ENCODE peak calls at places on chromosomes 3 and 15, in eight cellular contexts. One of them, this sample, is unnamed.

GRCh38 chr15:20355256-20355868 is 186.2 kb downstream of the GOLGA6L6 start:
- DNase-seq in sigmoid colon: peak
- DNase-seq in MM.1S: no peak
- DNase-seq in uterus: no peak
- DNase-seq in IMR-90: no peak
- DNase-seq in adrenal gland: peak
- DNase-seq in psoas muscle: peak
- DNase-seq in body of pancreas: peak
- DNase-seq in this sample: no peak

GRCh38 chr3:170128259-170128976 is 53.1 kb downstream of the PHC3 start:
- DNase-seq in MM.1S: peak
- DNase-seq in body of pancreas: no peak
- DNase-seq in adrenal gland: no peak
- DNase-seq in sigmoid colon: no peak
- DNase-seq in uterus: no peak
- DNase-seq in IMR-90: no peak
- DNase-seq in psoas muscle: no peak
- DNase-seq in this sample: no peak

GRCh38 chr3:56885461-56885860 is 83.7 kb upstream of the ARHGEF3 start:
- DNase-seq in psoas muscle: no peak
- DNase-seq in IMR-90: no peak
- DNase-seq in uterus: no peak
- DNase-seq in sigmoid colon: no peak
- DNase-seq in MM.1S: no peak
- DNase-seq in adrenal gland: no peak
- DNase-seq in body of pancreas: no peak
- DNase-seq in this sample: no peak

GRCh38 chr3:161042023-161042501 is 63.1 kb downstream of the B3GALNT1 start:
- DNase-seq in IMR-90: no peak
- DNase-seq in MM.1S: no peak
- DNase-seq in uterus: no peak
- DNase-seq in psoas muscle: no peak
- DNase-seq in adrenal gland: no peak
- DNase-seq in body of pancreas: no peak
- DNase-seq in sigmoid colon: no peak
- DNase-seq in this sample: no peak

GRCh38 chr3:116179091-116179490 is 266.2 kb downstream of the LSAMP start:
- DNase-seq in adrenal gland: no peak
- DNase-seq in sigmoid colon: no peak
- DNase-seq in IMR-90: peak
- DNase-seq in MM.1S: no peak
- DNase-seq in uterus: no peak
- DNase-seq in body of pancreas: no peak
- DNase-seq in psoas muscle: no peak
- DNase-seq in this sample: no peak

GRCh38 chr15:41965441-41966413 is 6.6 kb downstream of the EHD4 start:
- DNase-seq in body of pancreas: peak
- DNase-seq in IMR-90: peak
- DNase-seq in psoas muscle: no peak
- DNase-seq in uterus: peak
- DNase-seq in MM.1S: no peak
- DNase-seq in adrenal gland: no peak
- DNase-seq in sigmoid colon: no peak
- DNase-seq in this sample: no peak

GRCh38 chr3:111577798-111578685 is 17.1 kb downstream of the ZBED2 start:
- DNase-seq in sigmoid colon: no peak
- DNase-seq in IMR-90: peak
- DNase-seq in psoas muscle: no peak
- DNase-seq in body of pancreas: no peak
- DNase-seq in uterus: no peak
- DNase-seq in MM.1S: peak
- DNase-seq in adrenal gland: no peak
- DNase-seq in this sample: no peak

GRCh38 chr3:42101048-42101447 is 9.9 kb downstream of the TRAK1 start:
- DNase-seq in sigmoid colon: no peak
- DNase-seq in body of pancreas: no peak
- DNase-seq in IMR-90: peak
- DNase-seq in MM.1S: no peak
- DNase-seq in psoas muscle: peak
- DNase-seq in adrenal gland: peak
- DNase-seq in uterus: peak
- DNase-seq in this sample: no peak

GRCh38 chr3:43616034-43616433 is 5.8 kb downstream of the ANO10 start:
- DNase-seq in IMR-90: no peak
- DNase-seq in adrenal gland: no peak
- DNase-seq in sigmoid colon: no peak
- DNase-seq in uterus: no peak
- DNase-seq in psoas muscle: no peak
- DNase-seq in body of pancreas: no peak
- DNase-seq in MM.1S: no peak
- DNase-seq in this sample: no peak

DNA sequence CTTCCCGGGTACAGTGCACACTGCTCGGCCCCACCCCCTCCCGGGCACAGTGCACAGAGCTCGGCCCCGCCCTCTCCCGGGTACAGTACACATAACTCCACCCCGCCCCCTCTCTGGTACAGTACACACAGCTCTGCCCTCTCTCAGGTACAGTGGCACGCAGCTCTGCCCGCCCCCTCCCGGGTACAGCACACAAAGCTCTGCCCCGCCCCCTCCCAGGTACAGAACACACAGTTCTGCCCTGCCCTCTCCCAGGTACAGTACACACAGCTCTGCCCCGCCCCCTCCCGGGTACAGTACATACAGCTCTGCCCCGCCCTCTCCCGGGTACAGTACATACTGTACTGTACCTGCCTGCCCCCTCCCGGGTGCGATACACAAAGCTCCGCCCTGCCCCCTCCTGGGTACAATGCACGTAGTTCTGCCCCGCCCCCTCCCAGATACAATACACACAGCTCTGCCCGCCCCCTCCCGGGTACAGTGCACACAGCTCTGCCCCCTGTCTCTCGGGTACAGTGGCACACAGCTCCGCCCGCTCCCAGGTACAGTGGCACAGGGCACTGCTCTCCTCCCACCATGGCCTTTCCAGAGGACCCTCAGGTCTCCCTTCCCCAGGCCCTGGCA is 16.4 kb upstream of the PRR20G start:
- DNase-seq in adrenal gland: no peak
- DNase-seq in IMR-90: no peak
- DNase-seq in MM.1S: peak
- DNase-seq in body of pancreas: peak
- DNase-seq in psoas muscle: no peak
- DNase-seq in sigmoid colon: no peak
- DNase-seq in uterus: no peak
- DNase-seq in this sample: peak
- H3K27ac ChIP-seq in adrenal gland: no peak
- H3K27ac ChIP-seq in IMR-90: no peak
- H3K27ac ChIP-seq in MM.1S: no peak
- H3K27ac ChIP-seq in body of pancreas: no peak
- H3K27ac ChIP-seq in psoas muscle: no peak
- H3K27ac ChIP-seq in sigmoid colon: no peak
- H3K27ac ChIP-seq in uterus: no peak
- H3K27ac ChIP-seq in this sample: no peak

GRCh38 chr3:23704316-23704715 is 101.4 kb upstream of the UBE2E1 start:
- DNase-seq in psoas muscle: no peak
- DNase-seq in adrenal gland: no peak
- DNase-seq in body of pancreas: no peak
- DNase-seq in IMR-90: no peak
- DNase-seq in uterus: no peak
- DNase-seq in MM.1S: no peak
- DNase-seq in sigmoid colon: no peak
- DNase-seq in this sample: no peak
- TF ChIP-seq CTCF in psoas muscle: no peak
- TF ChIP-seq CTCF in adrenal gland: no peak
- TF ChIP-seq CTCF in body of pancreas: no peak
- TF ChIP-seq CTCF in IMR-90: no peak
- TF ChIP-seq CTCF in uterus: no peak
- TF ChIP-seq CTCF in MM.1S: no peak
- TF ChIP-seq CTCF in sigmoid colon: no peak
- TF ChIP-seq CTCF in this sample: no peak

DNA sequence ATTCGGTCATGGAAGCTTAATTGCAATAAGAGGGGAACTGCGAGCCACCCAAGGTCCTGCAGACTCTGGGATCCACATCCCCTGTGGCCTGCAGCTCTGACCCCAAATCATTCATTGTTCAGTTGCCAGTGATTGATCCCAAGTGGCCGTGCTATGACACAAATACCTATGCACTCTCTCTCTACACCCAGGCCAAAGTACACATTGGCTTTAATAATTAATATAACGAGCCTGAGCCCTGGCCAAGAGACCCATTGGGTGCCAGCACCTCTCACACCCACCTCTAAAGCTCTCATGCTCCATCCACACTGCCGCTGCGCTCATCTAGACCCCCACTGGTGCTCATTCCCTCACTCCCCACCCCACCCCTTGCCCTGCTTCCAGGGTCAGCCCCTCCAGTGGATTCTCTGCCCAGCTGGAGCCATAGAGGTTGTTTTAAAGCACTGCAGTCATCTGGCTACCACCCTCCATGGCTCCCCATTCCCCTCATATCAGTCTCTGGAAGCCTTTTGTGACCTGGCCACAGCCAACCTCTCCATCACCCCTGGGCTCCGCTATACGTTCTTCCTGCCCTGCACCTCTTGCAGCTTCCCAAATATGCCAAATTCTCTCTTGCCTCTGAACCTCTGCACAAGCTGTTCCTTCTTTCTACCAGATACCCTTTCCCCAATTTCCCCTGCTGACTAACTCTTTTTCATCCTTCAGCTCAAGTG is 37.7 kb upstream of the SLC6A6 start:
- DNase-seq in psoas muscle: no peak
- DNase-seq in uterus: no peak
- DNase-seq in body of pancreas: no peak
- DNase-seq in adrenal gland: no peak
- DNase-seq in MM.1S: no peak
- DNase-seq in IMR-90: no peak
- DNase-seq in sigmoid colon: no peak
- DNase-seq in this sample: no peak
- H3K27ac ChIP-seq in psoas muscle: no peak
- H3K27ac ChIP-seq in uterus: no peak
- H3K27ac ChIP-seq in body of pancreas: no peak
- H3K27ac ChIP-seq in adrenal gland: no peak
- H3K27ac ChIP-seq in MM.1S: no peak
- H3K27ac ChIP-seq in IMR-90: no peak
- H3K27ac ChIP-seq in sigmoid colon: no peak
- H3K27ac ChIP-seq in this sample: no peak

GRCh38 chr15:47374222-47374621 is 343.1 kb upstream of the SEMA6D start:
- DNase-seq in body of pancreas: no peak
- DNase-seq in IMR-90: peak
- DNase-seq in sigmoid colon: no peak
- DNase-seq in uterus: no peak
- DNase-seq in psoas muscle: no peak
- DNase-seq in adrenal gland: no peak
- DNase-seq in MM.1S: no peak
- DNase-seq in this sample: peak
- TF ChIP-seq CTCF in body of pancreas: no peak
- TF ChIP-seq CTCF in IMR-90: peak
- TF ChIP-seq CTCF in sigmoid colon: no peak
- TF ChIP-seq CTCF in uterus: no peak
- TF ChIP-seq CTCF in psoas muscle: peak
- TF ChIP-seq CTCF in adrenal gland: no peak
- TF ChIP-seq CTCF in MM.1S: no peak
- TF ChIP-seq CTCF in this sample: peak

DNA sequence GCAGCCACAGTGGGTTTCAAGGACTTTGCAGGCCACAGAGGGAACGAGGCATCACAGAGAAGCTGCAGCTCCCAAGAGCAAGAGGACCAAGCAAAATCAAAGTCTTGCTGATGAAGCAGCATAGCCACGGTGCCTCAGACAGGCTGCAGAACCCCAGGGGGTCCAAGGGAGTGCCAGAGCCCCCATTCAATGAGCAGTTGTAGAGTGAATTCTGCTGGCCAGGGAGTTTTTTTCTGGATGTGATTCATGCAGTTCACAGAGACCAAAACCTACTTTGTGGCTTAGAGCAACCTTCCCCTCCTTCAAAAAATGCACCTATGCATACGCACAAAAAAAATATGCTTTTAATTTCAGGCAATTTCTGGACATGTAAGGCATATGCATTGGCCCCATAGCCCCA is 409.0 kb downstream of the VPS13C start:
- DNase-seq in psoas muscle: no peak
- DNase-seq in uterus: no peak
- DNase-seq in MM.1S: no peak
- DNase-seq in adrenal gland: no peak
- DNase-seq in IMR-90: no peak
- DNase-seq in body of pancreas: no peak
- DNase-seq in sigmoid colon: no peak
- DNase-seq in this sample: no peak
- H3K27ac ChIP-seq in psoas muscle: no peak
- H3K27ac ChIP-seq in uterus: no peak
- H3K27ac ChIP-seq in MM.1S: no peak
- H3K27ac ChIP-seq in adrenal gland: no peak
- H3K27ac ChIP-seq in IMR-90: no peak
- H3K27ac ChIP-seq in body of pancreas: no peak
- H3K27ac ChIP-seq in sigmoid colon: no peak
- H3K27ac ChIP-seq in this sample: no peak

DNA sequence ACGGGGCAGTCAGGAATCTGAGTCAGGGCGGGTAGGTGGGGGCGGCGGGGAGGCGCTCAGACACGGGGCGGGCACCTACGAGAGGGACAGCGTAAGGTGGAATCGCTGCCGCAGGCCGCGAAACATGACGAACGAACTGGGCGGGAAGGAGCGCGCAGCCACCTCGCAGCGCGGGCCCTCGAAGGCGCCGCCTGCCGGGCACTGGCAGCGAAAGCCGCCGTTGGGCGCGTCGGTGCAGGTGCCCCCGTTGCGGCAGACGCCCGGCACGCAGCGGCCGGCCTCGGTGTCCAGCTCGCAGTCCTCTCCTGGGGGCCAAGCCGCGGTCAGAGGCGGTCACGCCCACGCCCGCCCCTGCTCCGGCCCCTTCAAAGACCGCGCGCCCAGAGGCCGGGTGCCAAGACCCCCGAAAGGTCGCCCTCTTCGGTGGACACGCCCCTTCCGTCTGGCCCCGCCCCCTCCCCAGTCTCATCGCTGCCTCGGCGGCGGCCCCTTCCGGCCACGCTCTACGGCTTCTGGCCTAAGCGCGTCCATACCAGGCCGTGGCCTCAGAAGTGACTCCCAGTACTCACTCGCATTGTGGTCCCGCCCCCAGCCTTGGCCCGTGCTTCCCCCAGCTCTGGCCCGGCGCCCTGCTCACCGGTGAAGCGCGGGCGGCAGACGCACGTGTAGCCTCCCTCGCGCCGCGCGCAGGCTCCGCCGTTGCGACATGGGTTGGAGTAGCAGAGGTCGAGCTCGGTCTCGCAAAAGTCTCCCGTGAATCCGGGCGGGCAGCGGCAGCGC is 6.4 kb downstream of the CELSR3 start:
- DNase-seq in sigmoid colon: peak
- DNase-seq in IMR-90: peak
- DNase-seq in adrenal gland: peak
- DNase-seq in MM.1S: peak
- DNase-seq in psoas muscle: peak
- DNase-seq in uterus: peak
- DNase-seq in body of pancreas: peak
- DNase-seq in this sample: peak
- TF ChIP-seq CTCF in sigmoid colon: peak
- TF ChIP-seq CTCF in IMR-90: peak
- TF ChIP-seq CTCF in adrenal gland: peak
- TF ChIP-seq CTCF in MM.1S: peak
- TF ChIP-seq CTCF in psoas muscle: peak
- TF ChIP-seq CTCF in uterus: peak
- TF ChIP-seq CTCF in body of pancreas: peak
- TF ChIP-seq CTCF in this sample: peak